ENCODE peak calls at places on chromosomes 7 and 10, in seven cellular contexts. T, M, I, B, L, V and K are unnamed samples.

GRCh38 chr10:132485391-132485790 is 52.2 kb upstream of the INPP5A start:
- DNase-seq in B (no peak), T (no peak), V (no peak), I (no peak), M (no peak), L (no peak), K (no peak)

GRCh38 chr10:13998090-13998838 is 332.5 kb downstream of the FRMD4A start:
- DNase-seq in M (no peak), B (no peak), I (no peak), V (no peak), L (no peak), T (no peak), K (no peak)

GRCh38 chr7:130350945-130351663 is 6.5 kb downstream of the CPA5 start:
- DNase-seq in V (no peak), L (no peak), B (peak), I (no peak), T (peak), M (peak), K (peak)

GRCh38 chr7:27157717-27158431 is 1.4 kb upstream of the HOXA7 start:
- DNase-seq in L (no peak), V (no peak), T (no peak), M (no peak), I (peak), B (no peak), K (no peak)

GRCh38 chr7:80773787-80774508 is 135.5 kb downstream of the CD36 start:
- DNase-seq in M (no peak), T (no peak), I (no peak), B (no peak), L (no peak), V (no peak), K (no peak)

GRCh38 chr10:100878291-100878910 is 34.4 kb upstream of the SLF2 start:
- DNase-seq in M (no peak), V (peak), I (peak), B (peak), L (peak), T (peak), K (peak)

GRCh38 chr7:125425507-125425906 is 495.9 kb upstream of the POT1 start:
- DNase-seq in I (no peak), T (no peak), V (peak), B (no peak), M (no peak), L (no peak), K (no peak)

GRCh38 chr10:32189400-32190084 is 133.3 kb upstream of the KIF5B start:
- DNase-seq in M (no peak), V (no peak), T (no peak), I (no peak), B (peak), L (no peak), K (no peak)

GRCh38 chr10:5616871-5617270 is 49.5 kb downstream of the ASB13 start:
- DNase-seq in L (no peak), T (no peak), B (no peak), V (no peak), I (no peak), M (no peak), K (no peak)

GRCh38 chr10:110524864-110525242 is 27.1 kb downstream of the DUSP5 start:
- DNase-seq in T (no peak), I (no peak), B (no peak), M (no peak), L (no peak), V (no peak), K (no peak)

GRCh38 chr10:63542835-63543575 is 21.8 kb downstream of the REEP3 start:
- DNase-seq in V (peak), M (no peak), T (no peak), B (peak), I (peak), L (no peak), K (peak)

GRCh38 chr10:95693331-95693667 is 428 bp downstream of the TCTN3 start:
- DNase-seq in I (no peak), V (no peak), B (no peak), T (peak), M (no peak), L (no peak), K (no peak)

GRCh38 chr10:110758898-110759297 is 112.8 kb upstream of the PDCD4 start:
- DNase-seq in V (peak), M (no peak), B (no peak), I (no peak), T (no peak), L (no peak), K (no peak)

GRCh38 chr7:1977059-1977875 is 255.5 kb downstream of the MAD1L1 start:
- DNase-seq in B (no peak), V (no peak), I (peak), L (no peak), T (no peak), M (no peak), K (no peak)

GRCh38 chr10:33841678-33842077 is 507.2 kb upstream of the NRP1 start:
- DNase-seq in M (no peak), B (no peak), V (no peak), L (no peak), I (no peak), T (no peak), K (no peak)

GRCh38 chr7:126979722-126980121 is 273.0 kb downstream of the GRM8 start:
- DNase-seq in V (no peak), T (no peak), M (no peak), I (no peak), B (no peak), L (no peak), K (no peak)

GRCh38 chr7:142384508-142384922 is 126.7 kb upstream of the PRSS58 start:
- DNase-seq in V (peak), B (peak), L (no peak), T (no peak), I (no peak), M (no peak), K (no peak)

GRCh38 chr7:143477501-143478150 is at the start of gene TAS2R41:
- DNase-seq in I (no peak), V (no peak), T (no peak), M (no peak), L (no peak), B (no peak), K (no peak)

DNA sequence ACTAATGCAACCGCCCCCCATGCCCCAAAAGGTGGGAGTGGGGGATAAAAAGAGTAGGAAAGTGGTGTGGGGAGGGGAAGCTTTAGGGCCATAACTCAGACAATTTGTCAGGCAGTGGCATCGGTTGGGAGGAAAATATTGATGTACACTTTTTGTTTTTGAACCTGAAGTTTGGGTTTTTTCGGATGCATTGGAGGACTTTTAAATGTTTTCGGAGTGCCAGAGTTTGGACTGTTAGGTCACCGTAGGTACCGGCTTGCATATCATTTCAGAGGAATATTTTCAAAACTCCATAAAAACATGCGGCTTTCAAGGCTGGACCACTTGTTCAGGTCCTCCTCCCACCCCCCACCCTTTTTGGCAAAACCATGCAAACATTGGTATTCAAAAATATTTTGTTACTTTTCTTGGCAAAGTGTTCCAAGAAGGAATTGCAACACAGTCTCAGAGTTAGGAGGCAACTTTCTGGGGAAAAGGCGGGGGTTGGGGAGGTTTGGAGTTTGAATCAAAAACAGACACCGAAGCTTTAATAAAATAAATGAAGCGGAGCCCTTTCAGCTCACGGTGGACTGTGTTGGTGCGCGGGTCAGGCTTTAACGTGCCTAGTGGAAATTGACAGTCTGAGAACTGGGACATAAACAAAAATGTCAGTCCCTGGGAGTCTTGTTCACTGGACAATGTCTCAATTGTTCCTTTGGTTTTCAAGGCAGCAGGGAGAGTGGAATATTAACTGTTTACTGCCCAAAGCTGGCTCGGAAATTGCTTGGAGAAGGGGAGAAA is 109.1 kb downstream of the TCF7L2 start:
- DNase-seq in B (peak), V (peak), I (peak), L (peak), T (no peak), M (no peak), K (no peak)
- H3K4me3 ChIP-seq in B (peak), V (peak), I (peak), L (peak), T (no peak), M (no peak), K (no peak)

GRCh38 chr7:265192-265997 is 24.6 kb upstream of the FOXL3 start:
- DNase-seq in B (no peak), V (no peak), T (no peak), M (no peak), L (no peak), I (no peak), K (no peak)
- H3K4me3 ChIP-seq in B (no peak), V (no peak), T (no peak), M (no peak), L (no peak), I (no peak), K (no peak)

GRCh38 chr10:15474671-15475070 is 103.6 kb upstream of the FAM171A1 start:
- DNase-seq in B (peak), T (no peak), M (no peak), L (no peak), I (no peak), V (no peak), K (no peak)

GRCh38 chr10:15473401-15473777 is 102.3 kb upstream of the FAM171A1 start:
- DNase-seq in I (no peak), V (no peak), M (no peak), L (no peak), T (no peak), B (no peak), K (no peak)

GRCh38 chr10:15478429-15478828 is 107.3 kb upstream of the FAM171A1 start:
- DNase-seq in L (no peak), B (no peak), M (no peak), T (no peak), I (no peak), V (no peak), K (no peak)

GRCh38 chr10:15478950-15479349 is 107.9 kb upstream of the FAM171A1 start:
- DNase-seq in T (no peak), B (no peak), M (no peak), I (no peak), V (no peak), L (no peak), K (no peak)

GRCh38 chr10:15476337-15476736 is 105.2 kb upstream of the FAM171A1 start:
- DNase-seq in I (no peak), B (no peak), T (no peak), V (no peak), M (no peak), L (no peak), K (no peak)
- H3K4me3 ChIP-seq in I (no peak), B (no peak), T (no peak), V (no peak), M (no peak), L (no peak), K (no peak)

GRCh38 chr10:129958118-129958685 is 5.9 kb downstream of the EBF3 start:
- DNase-seq in L (no peak), T (peak), M (no peak), I (no peak), V (no peak), B (no peak), K (no peak)
- H3K4me3 ChIP-seq in L (no peak), T (peak), M (no peak), I (no peak), V (no peak), B (no peak), K (no peak)

DNA sequence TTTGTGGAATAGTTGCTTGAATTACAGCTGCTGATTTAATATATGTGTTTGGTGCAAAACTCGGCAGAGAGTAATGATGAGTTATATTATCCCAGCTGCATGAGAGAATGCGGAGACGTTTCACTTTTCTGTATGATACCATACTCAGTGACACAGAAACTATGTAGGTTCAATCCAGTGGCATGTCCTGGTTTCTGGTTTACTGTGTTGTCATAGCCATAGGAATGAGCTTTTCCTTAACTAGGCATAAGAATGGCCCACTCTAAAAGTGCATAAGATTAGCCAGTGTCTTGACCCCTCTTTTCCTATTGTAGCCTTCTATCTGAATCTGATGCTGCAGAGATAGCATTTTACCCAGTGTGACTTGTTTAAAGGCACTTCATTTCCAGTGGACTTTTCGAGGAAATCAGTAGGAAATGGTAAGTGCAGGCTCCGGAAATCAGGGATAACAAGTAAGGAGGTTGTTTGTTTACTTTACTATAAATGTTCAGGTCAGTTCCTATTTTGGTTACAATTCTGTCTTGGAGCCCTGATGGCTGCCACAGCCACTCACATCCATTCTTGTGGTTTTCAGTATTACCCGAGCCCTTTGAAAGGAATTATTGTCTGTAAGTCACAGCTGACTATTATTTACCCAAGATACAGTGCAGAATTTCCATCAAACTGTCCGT is 70.6 kb downstream of the SEMA3A start:
- DNase-seq in V (peak), T (peak), M (no peak), I (no peak), B (peak), L (no peak), K (no peak)
- H3K4me3 ChIP-seq in V (peak), T (no peak), M (no peak), I (no peak), B (no peak), L (peak), K (no peak)

GRCh38 chr7:132546366-132547145 is 29.7 kb downstream of the PLXNA4 start:
- DNase-seq in L (no peak), M (no peak), V (no peak), I (no peak), T (no peak), B (no peak), K (no peak)

GRCh38 chr7:132548489-132549078 is 27.7 kb downstream of the PLXNA4 start:
- DNase-seq in I (no peak), T (no peak), V (peak), B (peak), M (no peak), L (no peak), K (no peak)

GRCh38 chr7:132544999-132545398 is 31.3 kb downstream of the PLXNA4 start:
- DNase-seq in T (no peak), M (no peak), V (no peak), I (no peak), B (no peak), L (no peak), K (no peak)

GRCh38 chr7:132545756-132546155 is 30.5 kb downstream of the PLXNA4 start:
- DNase-seq in M (no peak), B (no peak), L (no peak), V (no peak), T (no peak), I (no peak), K (no peak)

GRCh38 chr7:132547806-132548205 is 28.5 kb downstream of the PLXNA4 start:
- DNase-seq in I (no peak), T (no peak), M (no peak), V (no peak), B (no peak), L (no peak), K (no peak)
- H3K4me3 ChIP-seq in I (no peak), T (no peak), M (no peak), V (no peak), B (no peak), L (no peak), K (no peak)

GRCh38 chr7:157008206-157009169 is 2.0 kb downstream of the MNX1 start:
- DNase-seq in V (no peak), B (no peak), M (no peak), L (no peak), I (no peak), T (no peak), K (no peak)
- H3K4me3 ChIP-seq in V (no peak), B (no peak), M (no peak), L (no peak), I (no peak), T (no peak), K (no peak)

GRCh38 chr10:11608159-11608966 is 3.1 kb downstream of the USP6NL start:
- DNase-seq in I (no peak), M (no peak), B (no peak), V (no peak), T (no peak), L (no peak), K (peak)

GRCh38 chr10:11609052-11609451 is 2.4 kb downstream of the USP6NL start:
- DNase-seq in T (no peak), V (no peak), I (no peak), L (no peak), M (no peak), B (no peak), K (peak)

GRCh38 chr10:11610151-11610854 is 1.1 kb downstream of the USP6NL start:
- DNase-seq in L (no peak), I (no peak), B (peak), V (peak), T (no peak), M (no peak), K (no peak)

GRCh38 chr10:11610855-11611247 is 599 bp downstream of the USP6NL start:
- DNase-seq in B (peak), I (no peak), T (peak), V (peak), L (no peak), M (no peak), K (peak)

GRCh38 chr10:11609492-11610093 is 1.9 kb downstream of the USP6NL start:
- DNase-seq in B (peak), V (no peak), T (no peak), I (no peak), L (no peak), M (peak), K (peak)
- H3K4me3 ChIP-seq in B (no peak), V (peak), T (peak), I (no peak), L (peak), M (peak), K (peak)

DNA sequence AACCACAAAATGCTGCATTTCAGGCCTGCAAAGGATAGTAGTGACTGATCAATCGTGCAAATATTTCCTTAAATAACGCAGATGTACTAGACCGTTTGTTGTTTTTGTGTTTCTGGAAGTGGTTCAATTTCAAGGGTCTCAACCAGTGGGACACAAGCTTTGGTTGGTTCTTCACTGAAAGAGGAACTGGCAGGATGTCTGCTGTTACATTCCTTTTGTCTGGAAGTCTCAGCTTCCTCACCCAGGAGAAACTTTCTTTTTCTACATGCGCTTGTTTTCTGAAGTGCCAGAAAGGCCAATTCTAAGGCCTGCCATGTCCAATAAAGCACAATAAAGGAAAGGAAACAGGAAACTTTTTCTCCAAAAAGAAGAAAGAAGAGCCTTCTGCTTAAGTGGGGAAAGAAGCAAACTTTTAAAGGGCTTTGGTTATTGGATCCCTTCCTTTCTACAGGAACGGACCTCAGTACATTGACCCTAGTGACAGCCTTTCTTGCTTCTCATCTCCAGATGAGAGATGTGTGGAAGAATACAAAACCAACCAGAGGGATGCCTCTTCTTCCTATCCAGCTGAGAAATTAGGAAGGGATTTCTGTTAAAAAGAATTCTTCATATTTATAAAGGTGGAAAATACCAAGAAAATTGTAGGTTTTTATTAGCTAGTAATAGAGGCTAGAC is 4.2 kb downstream of the DKK1 start:
- DNase-seq in V (peak), B (peak), M (no peak), L (no peak), I (no peak), T (no peak), K (no peak)
- H3K4me3 ChIP-seq in V (peak), B (peak), M (no peak), L (peak), I (no peak), T (no peak), K (no peak)

DNA sequence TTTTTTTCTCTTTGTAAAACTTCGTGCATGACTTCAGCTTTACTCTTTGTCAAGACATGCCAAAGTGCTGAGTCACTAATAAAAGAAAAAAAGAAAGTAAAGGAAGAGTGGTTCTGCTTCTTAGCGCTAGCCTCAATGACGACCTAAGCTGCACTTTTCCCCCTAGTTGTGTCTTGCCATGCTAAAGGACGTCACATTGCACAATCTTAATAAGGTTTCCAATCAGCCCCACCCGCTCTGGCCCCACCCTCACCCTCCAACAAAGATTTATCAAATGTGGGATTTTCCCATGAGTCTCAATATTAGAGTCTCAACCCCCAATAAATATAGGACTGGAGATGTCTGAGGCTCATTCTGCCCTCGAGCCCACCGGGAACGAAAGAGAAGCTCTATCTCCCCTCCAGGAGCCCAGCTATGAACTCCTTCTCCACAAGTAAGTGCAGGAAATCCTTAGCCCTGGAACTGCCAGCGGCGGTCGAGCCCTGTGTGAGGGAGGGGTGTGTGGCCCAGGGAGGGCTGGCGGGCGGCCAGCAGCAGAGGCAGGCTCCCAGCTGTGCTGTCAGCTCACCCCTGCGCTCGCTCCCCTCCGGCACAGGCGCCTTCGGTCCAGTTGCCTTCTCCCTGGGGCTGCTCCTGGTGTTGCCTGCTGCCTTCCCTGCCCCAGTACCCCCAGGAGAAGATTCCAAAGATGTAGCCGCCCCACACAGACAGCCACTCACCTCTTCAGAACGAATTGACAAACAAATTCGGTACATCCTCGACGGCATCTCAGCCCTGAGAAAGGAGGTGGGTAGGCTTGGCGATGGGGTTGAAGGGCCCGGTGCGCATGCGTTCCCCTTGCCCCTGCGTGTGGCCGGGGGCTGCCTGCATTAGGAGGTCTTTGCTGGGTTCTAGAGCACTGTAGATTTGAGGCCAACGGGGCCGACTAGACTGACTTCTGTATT is at the start of gene IL6:
- DNase-seq in V (peak), T (peak), B (peak), L (peak), I (peak), M (no peak), K (no peak)
- H3K4me3 ChIP-seq in V (peak), T (no peak), B (peak), L (peak), I (no peak), M (no peak), K (peak)